ENCODE peak calls at places on chromosomes 16 and 17, in eight cellular contexts. One of them, this sample, is unnamed.

GRCh38 chr16:29007865-29008593 is 23.2 kb downstream of the LAT start:
- DNase-seq in PC-9: no peak
- DNase-seq in GM23248: peak; percentile 86
- DNase-seq in CD8-positive, alpha-beta memory T cell: peak; percentile 66
- DNase-seq in psoas muscle: no peak
- DNase-seq in CD8-positive, alpha-beta T cell: peak; percentile 66
- DNase-seq in transverse colon: no peak
- DNase-seq in thoracic aorta: no peak
- DNase-seq in this sample: no peak

GRCh38 chr16:62089715-62090114 is 53.5 kb upstream of the CDH8 start:
- DNase-seq in PC-9: no peak
- DNase-seq in GM23248: no peak
- DNase-seq in CD8-positive, alpha-beta memory T cell: no peak
- DNase-seq in psoas muscle: no peak
- DNase-seq in CD8-positive, alpha-beta T cell: no peak
- DNase-seq in transverse colon: no peak
- DNase-seq in thoracic aorta: no peak
- DNase-seq in this sample: no peak

GRCh38 chr17:2789700-2790099 is 6.5 kb upstream of the RAP1GAP2 start:
- DNase-seq in PC-9: no peak
- DNase-seq in GM23248: no peak
- DNase-seq in CD8-positive, alpha-beta memory T cell: no peak
- DNase-seq in psoas muscle: no peak
- DNase-seq in CD8-positive, alpha-beta T cell: no peak
- DNase-seq in transverse colon: no peak
- DNase-seq in thoracic aorta: no peak
- DNase-seq in this sample: no peak

GRCh38 chr17:80943346-80944145 is 48.1 kb upstream of the CHMP6 start:
- DNase-seq in PC-9: no peak
- DNase-seq in GM23248: no peak
- DNase-seq in CD8-positive, alpha-beta memory T cell: no peak
- DNase-seq in psoas muscle: peak; percentile 34
- DNase-seq in CD8-positive, alpha-beta T cell: no peak
- DNase-seq in transverse colon: no peak
- DNase-seq in thoracic aorta: no peak
- DNase-seq in this sample: peak; percentile 7

GRCh38 chr17:14202388-14203166 is 34.1 kb downstream of the CDRT15 start:
- DNase-seq in PC-9: no peak
- DNase-seq in GM23248: no peak
- DNase-seq in CD8-positive, alpha-beta memory T cell: no peak
- DNase-seq in psoas muscle: no peak
- DNase-seq in CD8-positive, alpha-beta T cell: no peak
- DNase-seq in transverse colon: no peak
- DNase-seq in thoracic aorta: no peak
- DNase-seq in this sample: no peak

GRCh38 chr17:12510535-12510934 is 155.2 kb upstream of the MYOCD start:
- DNase-seq in PC-9: no peak
- DNase-seq in GM23248: peak; percentile 18
- DNase-seq in CD8-positive, alpha-beta memory T cell: no peak
- DNase-seq in psoas muscle: no peak
- DNase-seq in CD8-positive, alpha-beta T cell: no peak
- DNase-seq in transverse colon: no peak
- DNase-seq in thoracic aorta: no peak
- DNase-seq in this sample: no peak

GRCh38 chr16:29820271-29820701 is at the start of gene MVP:
- DNase-seq in PC-9: peak; percentile 69
- DNase-seq in GM23248: peak; percentile 87
- DNase-seq in CD8-positive, alpha-beta memory T cell: peak; percentile 50
- DNase-seq in psoas muscle: peak; percentile 73
- DNase-seq in CD8-positive, alpha-beta T cell: peak; percentile 35
- DNase-seq in transverse colon: peak; percentile 87
- DNase-seq in thoracic aorta: no peak
- DNase-seq in this sample: peak; percentile 80

GRCh38 chr17:59771093-59771492 is 63.6 kb downstream of the VMP1 start:
- DNase-seq in PC-9: no peak
- DNase-seq in GM23248: no peak
- DNase-seq in CD8-positive, alpha-beta memory T cell: no peak
- DNase-seq in psoas muscle: no peak
- DNase-seq in CD8-positive, alpha-beta T cell: no peak
- DNase-seq in transverse colon: no peak
- DNase-seq in thoracic aorta: no peak
- DNase-seq in this sample: no peak

GRCh38 chr17:40509626-40510327 is 8.4 kb upstream of the TNS4 start:
- DNase-seq in PC-9: no peak
- DNase-seq in GM23248: no peak
- DNase-seq in CD8-positive, alpha-beta memory T cell: no peak
- DNase-seq in psoas muscle: no peak
- DNase-seq in CD8-positive, alpha-beta T cell: no peak
- DNase-seq in transverse colon: no peak
- DNase-seq in thoracic aorta: no peak
- DNase-seq in this sample: no peak

GRCh38 chr17:78027121-78027520 is 68.6 kb downstream of the TNRC6C start:
- DNase-seq in PC-9: no peak
- DNase-seq in GM23248: no peak
- DNase-seq in CD8-positive, alpha-beta memory T cell: no peak
- DNase-seq in psoas muscle: no peak
- DNase-seq in CD8-positive, alpha-beta T cell: no peak
- DNase-seq in transverse colon: no peak
- DNase-seq in thoracic aorta: no peak
- DNase-seq in this sample: no peak

GRCh38 chr16:12330977-12331376 is 354.4 kb downstream of the SNX29 start:
- DNase-seq in PC-9: no peak
- DNase-seq in GM23248: peak; percentile 29
- DNase-seq in CD8-positive, alpha-beta memory T cell: no peak
- DNase-seq in psoas muscle: no peak
- DNase-seq in CD8-positive, alpha-beta T cell: no peak
- DNase-seq in transverse colon: no peak
- DNase-seq in thoracic aorta: no peak
- DNase-seq in this sample: no peak

GRCh38 chr17:77449908-77450741 is 309.4 kb downstream of the SEC14L1 start:
- DNase-seq in PC-9: no peak
- DNase-seq in GM23248: peak; percentile 78
- DNase-seq in CD8-positive, alpha-beta memory T cell: no peak
- DNase-seq in psoas muscle: peak; percentile 76
- DNase-seq in CD8-positive, alpha-beta T cell: no peak
- DNase-seq in transverse colon: peak; percentile 80
- DNase-seq in thoracic aorta: no peak
- DNase-seq in this sample: peak; percentile 85

GRCh38 chr16:67013823-67014640 is 14.9 kb upstream of the CBFB start:
- DNase-seq in PC-9: peak; percentile 52
- DNase-seq in GM23248: peak; percentile 84
- DNase-seq in CD8-positive, alpha-beta memory T cell: peak; percentile 69
- DNase-seq in psoas muscle: peak; percentile 92
- DNase-seq in CD8-positive, alpha-beta T cell: peak; percentile 50
- DNase-seq in transverse colon: peak; percentile 68
- DNase-seq in thoracic aorta: no peak
- DNase-seq in this sample: peak; percentile 73

GRCh38 chr17:79572136-79572915 is 38.5 kb downstream of the RBFOX3 start:
- DNase-seq in PC-9: no peak
- DNase-seq in GM23248: no peak
- DNase-seq in CD8-positive, alpha-beta memory T cell: no peak
- DNase-seq in psoas muscle: no peak
- DNase-seq in CD8-positive, alpha-beta T cell: no peak
- DNase-seq in transverse colon: no peak
- DNase-seq in thoracic aorta: no peak
- DNase-seq in this sample: no peak

DNA sequence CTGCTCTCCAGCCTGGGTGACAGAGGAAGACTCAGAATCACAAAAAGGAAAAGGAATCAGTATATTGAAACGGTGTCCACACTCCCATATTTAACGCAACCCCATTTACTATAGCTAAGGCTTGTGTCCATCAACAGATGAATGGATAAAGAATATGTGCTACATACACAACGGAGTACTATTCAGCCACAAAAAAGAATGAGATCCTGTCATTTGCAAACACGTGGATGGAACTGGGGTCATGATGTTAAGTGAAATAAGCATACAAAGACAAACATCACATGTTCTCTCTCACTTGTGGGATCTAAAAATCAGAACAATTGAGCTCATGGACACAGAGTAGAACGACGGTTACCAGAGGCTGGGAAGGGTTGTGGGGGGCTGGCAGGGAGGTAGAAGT is 55.1 kb downstream of the ZNF778 start:
- DNase-seq in PC-9: no peak
- DNase-seq in GM23248: no peak
- DNase-seq in CD8-positive, alpha-beta memory T cell: no peak
- DNase-seq in psoas muscle: no peak
- DNase-seq in CD8-positive, alpha-beta T cell: no peak
- DNase-seq in transverse colon: no peak
- DNase-seq in thoracic aorta: no peak
- DNase-seq in this sample: no peak
- H3K36me3 ChIP-seq in PC-9: peaks cover 34% of the 10 kb centered on the region
- H3K36me3 ChIP-seq in GM23248: peaks cover 34% of the 10 kb centered on the region
- H3K36me3 ChIP-seq in CD8-positive, alpha-beta memory T cell: peaks cover 35% of the 10 kb centered on the region
- H3K36me3 ChIP-seq in psoas muscle: peaks cover 3% of the 10 kb centered on the region
- H3K36me3 ChIP-seq in CD8-positive, alpha-beta T cell: peaks cover 63% of the 10 kb centered on the region
- H3K36me3 ChIP-seq in transverse colon: no peaks in the 10 kb centered on the region
- H3K36me3 ChIP-seq in thoracic aorta: peaks cover 46% of the 10 kb centered on the region
- H3K36me3 ChIP-seq in this sample: peaks cover 89% of the 10 kb centered on the region

GRCh38 chr17:4205917-4206316 is 57.9 kb downstream of the ANKFY1 start:
- DNase-seq in PC-9: no peak
- DNase-seq in GM23248: no peak
- DNase-seq in CD8-positive, alpha-beta memory T cell: no peak
- DNase-seq in psoas muscle: no peak
- DNase-seq in CD8-positive, alpha-beta T cell: no peak
- DNase-seq in transverse colon: no peak
- DNase-seq in thoracic aorta: no peak
- DNase-seq in this sample: no peak

GRCh38 chr17:4204676-4205075 is 59.1 kb downstream of the ANKFY1 start:
- DNase-seq in PC-9: no peak
- DNase-seq in GM23248: peak; percentile 99
- DNase-seq in CD8-positive, alpha-beta memory T cell: no peak
- DNase-seq in psoas muscle: peak; percentile 57
- DNase-seq in CD8-positive, alpha-beta T cell: no peak
- DNase-seq in transverse colon: peak; percentile 56
- DNase-seq in thoracic aorta: no peak
- DNase-seq in this sample: peak; percentile 76

GRCh38 chr17:4209611-4210010 is 54.2 kb downstream of the ANKFY1 start:
- DNase-seq in PC-9: no peak
- DNase-seq in GM23248: no peak
- DNase-seq in CD8-positive, alpha-beta memory T cell: no peak
- DNase-seq in psoas muscle: no peak
- DNase-seq in CD8-positive, alpha-beta T cell: no peak
- DNase-seq in transverse colon: no peak
- DNase-seq in thoracic aorta: no peak
- DNase-seq in this sample: no peak

GRCh38 chr17:4206945-4207344 is 56.8 kb downstream of the ANKFY1 start:
- DNase-seq in PC-9: no peak
- DNase-seq in GM23248: no peak
- DNase-seq in CD8-positive, alpha-beta memory T cell: no peak
- DNase-seq in psoas muscle: no peak
- DNase-seq in CD8-positive, alpha-beta T cell: no peak
- DNase-seq in transverse colon: no peak
- DNase-seq in thoracic aorta: no peak
- DNase-seq in this sample: no peak

GRCh38 chr17:4208228-4208627 is 55.6 kb downstream of the ANKFY1 start:
- DNase-seq in PC-9: no peak
- DNase-seq in GM23248: peak; percentile 85
- DNase-seq in CD8-positive, alpha-beta memory T cell: no peak
- DNase-seq in psoas muscle: no peak
- DNase-seq in CD8-positive, alpha-beta T cell: no peak
- DNase-seq in transverse colon: no peak
- DNase-seq in thoracic aorta: no peak
- DNase-seq in this sample: peak; percentile 85
- H3K36me3 ChIP-seq in PC-9: peaks cover 31% of the 10 kb centered on the region
- H3K36me3 ChIP-seq in GM23248: peaks cover 21% of the 10 kb centered on the region
- H3K36me3 ChIP-seq in CD8-positive, alpha-beta memory T cell: peaks cover 31% of the 10 kb centered on the region
- H3K36me3 ChIP-seq in psoas muscle: peaks cover 3% of the 10 kb centered on the region
- H3K36me3 ChIP-seq in CD8-positive, alpha-beta T cell: peaks cover 24% of the 10 kb centered on the region
- H3K36me3 ChIP-seq in transverse colon: no peaks in the 10 kb centered on the region
- H3K36me3 ChIP-seq in thoracic aorta: no peaks in the 10 kb centered on the region
- H3K36me3 ChIP-seq in this sample: peaks cover 33% of the 10 kb centered on the region

GRCh38 chr17:68020451-68020779 is 15.1 kb upstream of the KPNA2 start:
- DNase-seq in PC-9: no peak
- DNase-seq in GM23248: no peak
- DNase-seq in CD8-positive, alpha-beta memory T cell: no peak
- DNase-seq in psoas muscle: no peak
- DNase-seq in CD8-positive, alpha-beta T cell: no peak
- DNase-seq in transverse colon: no peak
- DNase-seq in thoracic aorta: no peak
- DNase-seq in this sample: no peak

GRCh38 chr17:68016838-68017237 is 18.7 kb upstream of the KPNA2 start:
- DNase-seq in PC-9: no peak
- DNase-seq in GM23248: no peak
- DNase-seq in CD8-positive, alpha-beta memory T cell: no peak
- DNase-seq in psoas muscle: no peak
- DNase-seq in CD8-positive, alpha-beta T cell: no peak
- DNase-seq in transverse colon: no peak
- DNase-seq in thoracic aorta: no peak
- DNase-seq in this sample: no peak

GRCh38 chr17:68019336-68019674 is 16.2 kb upstream of the KPNA2 start:
- DNase-seq in PC-9: no peak
- DNase-seq in GM23248: no peak
- DNase-seq in CD8-positive, alpha-beta memory T cell: no peak
- DNase-seq in psoas muscle: no peak
- DNase-seq in CD8-positive, alpha-beta T cell: no peak
- DNase-seq in transverse colon: no peak
- DNase-seq in thoracic aorta: no peak
- DNase-seq in this sample: no peak

GRCh38 chr17:68021963-68022362 is 13.6 kb upstream of the KPNA2 start:
- DNase-seq in PC-9: no peak
- DNase-seq in GM23248: no peak
- DNase-seq in CD8-positive, alpha-beta memory T cell: no peak
- DNase-seq in psoas muscle: no peak
- DNase-seq in CD8-positive, alpha-beta T cell: no peak
- DNase-seq in transverse colon: no peak
- DNase-seq in thoracic aorta: no peak
- DNase-seq in this sample: no peak

GRCh38 chr17:68019675-68020450 is 15.7 kb upstream of the KPNA2 start:
- DNase-seq in PC-9: peak; percentile 98
- DNase-seq in GM23248: peak; percentile 95
- DNase-seq in CD8-positive, alpha-beta memory T cell: peak; percentile 93
- DNase-seq in psoas muscle: peak; percentile 97
- DNase-seq in CD8-positive, alpha-beta T cell: peak; percentile 96
- DNase-seq in transverse colon: peak; percentile 98
- DNase-seq in thoracic aorta: peak; percentile 74
- DNase-seq in this sample: peak; percentile 98
- H3K36me3 ChIP-seq in PC-9: no peaks in the 10 kb centered on the region
- H3K36me3 ChIP-seq in GM23248: no peaks in the 10 kb centered on the region
- H3K36me3 ChIP-seq in CD8-positive, alpha-beta memory T cell: no peaks in the 10 kb centered on the region
- H3K36me3 ChIP-seq in psoas muscle: no peaks in the 10 kb centered on the region
- H3K36me3 ChIP-seq in CD8-positive, alpha-beta T cell: no peaks in the 10 kb centered on the region
- H3K36me3 ChIP-seq in transverse colon: no peaks in the 10 kb centered on the region
- H3K36me3 ChIP-seq in thoracic aorta: no peaks in the 10 kb centered on the region
- H3K36me3 ChIP-seq in this sample: no peaks in the 10 kb centered on the region

DNA sequence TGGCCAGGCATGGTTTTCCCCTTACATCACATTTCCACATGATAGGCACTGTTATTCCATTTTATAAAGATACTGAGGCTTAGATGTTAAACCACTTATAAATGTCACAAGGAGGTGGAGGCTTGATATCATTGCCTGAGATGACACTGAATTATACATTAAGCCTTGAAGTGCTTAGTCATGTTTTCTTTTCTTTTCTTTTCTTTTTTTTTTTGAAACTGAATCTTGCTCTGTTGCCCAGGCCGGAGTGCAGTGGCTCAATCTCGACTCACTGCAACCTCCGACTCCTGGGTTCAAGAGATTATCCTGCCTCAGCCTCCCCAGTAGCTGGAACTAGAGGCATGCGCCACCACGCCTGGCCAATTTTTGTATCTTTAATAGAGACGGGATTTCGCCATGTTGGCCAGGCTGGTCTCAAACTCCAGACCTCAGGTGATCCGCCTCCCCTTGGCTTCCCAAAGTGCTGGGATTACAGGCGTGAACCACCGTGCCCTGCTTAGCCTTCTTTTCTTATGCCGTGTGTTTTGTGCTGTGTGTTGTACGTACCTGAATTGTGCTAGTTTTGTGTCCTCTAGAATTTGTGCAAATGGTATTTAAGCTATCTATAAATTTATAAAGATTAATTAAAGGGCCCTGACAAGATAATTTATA is 1.2 kb downstream of the DNAJA3 start:
- DNase-seq in PC-9: no peak
- DNase-seq in GM23248: peak; percentile 14
- DNase-seq in CD8-positive, alpha-beta memory T cell: no peak
- DNase-seq in psoas muscle: no peak
- DNase-seq in CD8-positive, alpha-beta T cell: no peak
- DNase-seq in transverse colon: no peak
- DNase-seq in thoracic aorta: no peak
- DNase-seq in this sample: no peak
- H3K36me3 ChIP-seq in PC-9: peaks cover 5% of the 10 kb centered on the region
- H3K36me3 ChIP-seq in GM23248: peaks cover 6% of the 10 kb centered on the region
- H3K36me3 ChIP-seq in CD8-positive, alpha-beta memory T cell: peaks cover 5% of the 10 kb centered on the region
- H3K36me3 ChIP-seq in psoas muscle: peaks cover 2% of the 10 kb centered on the region
- H3K36me3 ChIP-seq in CD8-positive, alpha-beta T cell: peaks cover 5% of the 10 kb centered on the region
- H3K36me3 ChIP-seq in transverse colon: no peaks in the 10 kb centered on the region
- H3K36me3 ChIP-seq in thoracic aorta: no peaks in the 10 kb centered on the region
- H3K36me3 ChIP-seq in this sample: peaks cover 6% of the 10 kb centered on the region

This sample was measured in tibial artery.